ENCODE peak calls at places on chromosomes 4 and X, in seven cellular contexts. One of them, this sample, is unnamed.

GRCh38 chr4:8410641-8411271 is 29.8 kb downstream of the ACOX3 start:
- DNase-seq in GDM1: peak
- DNase-seq in NCI-H1092 treated with DMSO at 0.1 percent for 48 hours: peak
- DNase-seq in GF-D8: no peak
- DNase-seq in AG09319: no peak
- DNase-seq in stimulated activated CD4-positive, alpha-beta T cell treated with anti-CD3 and anti-CD28 coated beads, Interleukin-12 subunit alpha, Interleukin-12 subunit beta, amount 100 ng/mL, for 24 hours: no peak
- DNase-seq in T follicular helper cell: no peak
- DNase-seq in this sample: peak

GRCh38 chr4:3765271-3766206 is 646 bp upstream of the ADRA2C start:
- DNase-seq in GDM1: no peak
- DNase-seq in NCI-H1092 treated with DMSO at 0.1 percent for 48 hours: peak
- DNase-seq in GF-D8: no peak
- DNase-seq in AG09319: no peak
- DNase-seq in stimulated activated CD4-positive, alpha-beta T cell treated with anti-CD3 and anti-CD28 coated beads, Interleukin-12 subunit alpha, Interleukin-12 subunit beta, amount 100 ng/mL, for 24 hours: no peak
- DNase-seq in T follicular helper cell: no peak
- DNase-seq in this sample: peak

GRCh38 chr4:87574996-87575395 is 33.3 kb upstream of the DSPP start:
- DNase-seq in GDM1: no peak
- DNase-seq in NCI-H1092 treated with DMSO at 0.1 percent for 48 hours: no peak
- DNase-seq in GF-D8: no peak
- DNase-seq in AG09319: no peak
- DNase-seq in stimulated activated CD4-positive, alpha-beta T cell treated with anti-CD3 and anti-CD28 coated beads, Interleukin-12 subunit alpha, Interleukin-12 subunit beta, amount 100 ng/mL, for 24 hours: no peak
- DNase-seq in T follicular helper cell: no peak
- DNase-seq in this sample: no peak

GRCh38 chrX:48791063-48791820 is 4.9 kb downstream of the GATA1 start:
- DNase-seq in GDM1: no peak
- DNase-seq in NCI-H1092 treated with DMSO at 0.1 percent for 48 hours: no peak
- DNase-seq in GF-D8: no peak
- DNase-seq in AG09319: no peak
- DNase-seq in stimulated activated CD4-positive, alpha-beta T cell treated with anti-CD3 and anti-CD28 coated beads, Interleukin-12 subunit alpha, Interleukin-12 subunit beta, amount 100 ng/mL, for 24 hours: no peak
- DNase-seq in T follicular helper cell: no peak
- DNase-seq in this sample: no peak

GRCh38 chrX:17591741-17592110 is 145.6 kb upstream of the SCML1 start:
- DNase-seq in GDM1: no peak
- DNase-seq in NCI-H1092 treated with DMSO at 0.1 percent for 48 hours: no peak
- DNase-seq in GF-D8: no peak
- DNase-seq in AG09319: peak
- DNase-seq in stimulated activated CD4-positive, alpha-beta T cell treated with anti-CD3 and anti-CD28 coated beads, Interleukin-12 subunit alpha, Interleukin-12 subunit beta, amount 100 ng/mL, for 24 hours: peak
- DNase-seq in T follicular helper cell: no peak
- DNase-seq in this sample: no peak

GRCh38 chr4:153181293-153182080 is 22.8 kb upstream of the TRIM2 start:
- DNase-seq in GDM1: no peak
- DNase-seq in NCI-H1092 treated with DMSO at 0.1 percent for 48 hours: no peak
- DNase-seq in GF-D8: no peak
- DNase-seq in AG09319: no peak
- DNase-seq in stimulated activated CD4-positive, alpha-beta T cell treated with anti-CD3 and anti-CD28 coated beads, Interleukin-12 subunit alpha, Interleukin-12 subunit beta, amount 100 ng/mL, for 24 hours: no peak
- DNase-seq in T follicular helper cell: no peak
- DNase-seq in this sample: no peak

GRCh38 chr4:119834901-119835300 is 206.3 kb upstream of the PDE5A start:
- DNase-seq in GDM1: no peak
- DNase-seq in NCI-H1092 treated with DMSO at 0.1 percent for 48 hours: no peak
- DNase-seq in GF-D8: no peak
- DNase-seq in AG09319: no peak
- DNase-seq in stimulated activated CD4-positive, alpha-beta T cell treated with anti-CD3 and anti-CD28 coated beads, Interleukin-12 subunit alpha, Interleukin-12 subunit beta, amount 100 ng/mL, for 24 hours: no peak
- DNase-seq in T follicular helper cell: no peak
- DNase-seq in this sample: no peak

GRCh38 chr4:5365071-5366008 is 314.1 kb downstream of the STK32B start:
- DNase-seq in GDM1: no peak
- DNase-seq in NCI-H1092 treated with DMSO at 0.1 percent for 48 hours: no peak
- DNase-seq in GF-D8: no peak
- DNase-seq in AG09319: peak
- DNase-seq in stimulated activated CD4-positive, alpha-beta T cell treated with anti-CD3 and anti-CD28 coated beads, Interleukin-12 subunit alpha, Interleukin-12 subunit beta, amount 100 ng/mL, for 24 hours: no peak
- DNase-seq in T follicular helper cell: no peak
- DNase-seq in this sample: no peak

GRCh38 chr4:174260099-174260498 is 23.4 kb downstream of the FBXO8 start:
- DNase-seq in GDM1: no peak
- DNase-seq in NCI-H1092 treated with DMSO at 0.1 percent for 48 hours: no peak
- DNase-seq in GF-D8: no peak
- DNase-seq in AG09319: no peak
- DNase-seq in stimulated activated CD4-positive, alpha-beta T cell treated with anti-CD3 and anti-CD28 coated beads, Interleukin-12 subunit alpha, Interleukin-12 subunit beta, amount 100 ng/mL, for 24 hours: no peak
- DNase-seq in T follicular helper cell: no peak
- DNase-seq in this sample: no peak

GRCh38 chr4:8254076-8254475 is 15.5 kb upstream of the HTRA3 start:
- DNase-seq in GDM1: no peak
- DNase-seq in NCI-H1092 treated with DMSO at 0.1 percent for 48 hours: no peak
- DNase-seq in GF-D8: no peak
- DNase-seq in AG09319: no peak
- DNase-seq in stimulated activated CD4-positive, alpha-beta T cell treated with anti-CD3 and anti-CD28 coated beads, Interleukin-12 subunit alpha, Interleukin-12 subunit beta, amount 100 ng/mL, for 24 hours: no peak
- DNase-seq in T follicular helper cell: no peak
- DNase-seq in this sample: no peak

This sample was measured in G401.